ENCODE peak calls at places on chromosome 7, in nine cellular contexts. U, S, O, T, R, L, E, K and P are unnamed samples. For H3K4me1, the result is how much of the 10 kb centered on the place peaks cover.

GRCh38 chr7:112986256-112987031 is 100.2 kb downstream of the GPR85 start:
- DNase-seq in U (no peak), R (no peak), S (no peak), L (no peak), E (no peak), T (peak), O (no peak), K (no peak), P (no peak)

GRCh38 chr7:27723086-27723485 is 16.9 kb upstream of the TAX1BP1 start:
- DNase-seq in T (no peak), U (no peak), K (no peak), L (no peak), O (no peak), E (no peak), S (no peak), R (no peak), P (no peak)

GRCh38 chr7:16044620-16045019 is 358.1 kb upstream of the MEOX2 start:
- DNase-seq in R (no peak), U (no peak), T (no peak), E (no peak), L (no peak), O (no peak), S (no peak), K (no peak), P (no peak)

GRCh38 chr7:140533394-140533872 is 54.1 kb upstream of the MKRN1 start:
- DNase-seq in E (no peak), S (no peak), U (no peak), R (peak), L (peak), K (no peak), T (peak), O (no peak), P (no peak)

GRCh38 chr7:151254851-151255250 is 6.4 kb upstream of the SMARCD3 start:
- DNase-seq in T (no peak), E (no peak), O (no peak), L (peak), R (no peak), U (no peak), S (no peak), K (no peak), P (no peak)

GRCh38 chr7:30263090-30263710 is 21.2 kb upstream of the ZNRF2 start:
- DNase-seq in T (no peak), U (no peak), K (no peak), S (no peak), E (no peak), O (no peak), L (no peak), R (no peak), P (peak)

GRCh38 chr7:39880556-39880955 is 69.5 kb upstream of the CDK13 start:
- DNase-seq in K (no peak), L (no peak), U (no peak), R (no peak), S (no peak), O (no peak), T (peak), E (no peak), P (no peak)

GRCh38 chr7:41656357-41656756 is 46.5 kb downstream of the INHBA start:
- DNase-seq in T (peak), S (no peak), L (no peak), E (no peak), O (no peak), U (no peak), K (no peak), R (no peak), P (no peak)

GRCh38 chr7:132424821-132425739 is 151.2 kb downstream of the PLXNA4 start:
- DNase-seq in R (no peak), L (no peak), U (no peak), E (no peak), O (no peak), K (no peak), S (no peak), T (no peak), P (no peak)

GRCh38 chr7:36082216-36082615 is 70.8 kb upstream of the EEPD1 start:
- DNase-seq in T (no peak), S (no peak), O (no peak), L (no peak), E (no peak), R (no peak), U (no peak), K (peak), P (no peak)

DNA sequence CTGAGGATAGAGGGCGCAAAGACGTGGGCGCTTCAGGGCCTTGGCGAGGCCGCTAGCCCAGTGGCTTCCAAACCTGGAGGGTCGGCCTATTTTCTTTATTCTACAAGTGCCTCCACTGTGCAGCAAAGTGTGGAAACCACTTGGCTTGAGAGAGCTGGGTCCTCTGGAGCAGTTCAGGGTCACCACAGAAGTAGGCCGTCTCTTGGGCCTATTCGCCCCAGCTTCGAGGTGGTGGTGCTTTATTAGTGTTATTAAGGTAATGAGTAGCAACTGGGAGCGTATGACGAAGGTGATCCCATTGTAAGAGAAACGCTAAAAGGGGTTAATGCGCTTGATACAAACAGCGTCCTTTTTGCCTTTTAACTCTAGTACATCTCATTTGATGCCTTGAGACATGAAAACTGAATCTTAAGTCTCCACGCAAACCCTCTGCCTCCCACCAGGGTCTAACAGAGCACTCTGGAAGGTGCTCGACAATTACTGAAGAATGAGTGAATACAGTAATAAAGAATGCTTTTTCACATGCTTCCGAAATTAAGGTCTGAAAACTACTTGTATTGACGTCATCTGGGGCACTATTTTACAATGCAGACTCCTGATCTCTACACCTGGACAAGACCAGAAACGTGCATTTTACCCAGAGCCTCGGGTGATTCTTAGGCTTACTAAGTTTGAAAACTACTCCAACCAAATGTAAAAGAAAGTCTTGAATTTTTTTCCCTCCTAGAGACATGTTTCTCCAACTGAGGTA is 647 bp upstream of the GSAP start:
- DNase-seq in U (no peak), R (peak), L (no peak), E (no peak), S (no peak), O (no peak), T (no peak), K (no peak), P (no peak)
- H3K4me1 ChIP-seq in U (under half), R (under half), L (half or more), E (under half), S (under half), O (under half), T (under half), K (under half), P (under half)

DNA sequence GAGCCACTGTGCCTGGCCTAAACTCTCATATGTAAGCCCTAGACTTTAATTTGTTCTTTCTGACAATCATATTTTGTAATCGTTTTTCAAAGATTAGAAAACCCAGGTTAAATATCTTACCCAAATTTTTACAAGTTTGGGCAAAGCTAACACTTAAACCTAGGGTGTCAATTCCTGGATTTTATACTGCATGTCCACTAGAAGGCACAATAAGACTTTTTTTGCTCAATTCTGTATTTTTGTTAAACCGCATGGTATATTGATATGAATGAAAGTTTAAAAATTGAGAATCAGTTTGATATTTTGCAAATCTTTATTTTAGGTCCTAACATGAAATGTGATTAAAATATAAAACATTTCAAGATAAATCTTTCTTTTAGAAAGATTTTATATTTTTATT is 29.3 kb downstream of the DYNC2I1 start:
- DNase-seq in T (peak), R (no peak), L (no peak), U (no peak), S (no peak), O (no peak), E (no peak), K (no peak), P (no peak)
- TF ChIP-seq CTCF in T (no peak), R (peak), L (peak), U (peak), S (peak), O (peak), E (peak), K (peak), P (peak)

GRCh38 chr7:101162551-101163280 is 2.7 kb downstream of the VGF start:
- DNase-seq in L (no peak), S (no peak), K (peak), E (peak), O (no peak), R (no peak), U (no peak), T (peak), P (peak)

GRCh38 chr7:101159696-101160674 is 5.4 kb downstream of the VGF start:
- DNase-seq in R (no peak), S (no peak), L (no peak), T (no peak), U (no peak), K (no peak), E (no peak), O (no peak), P (no peak)

GRCh38 chr7:101163281-101164070 is 1.9 kb downstream of the VGF start:
- DNase-seq in T (no peak), E (no peak), O (no peak), L (no peak), R (no peak), U (no peak), S (no peak), K (peak), P (peak)

GRCh38 chr7:101160917-101161316 is 4.5 kb downstream of the VGF start:
- DNase-seq in E (no peak), R (no peak), K (no peak), U (no peak), L (no peak), T (no peak), O (no peak), S (no peak), P (no peak)

GRCh38 chr7:101161692-101162461 is 3.5 kb downstream of the VGF start:
- DNase-seq in T (no peak), R (no peak), K (peak), S (no peak), O (no peak), E (no peak), L (no peak), U (no peak), P (no peak)
- H3K4me3 ChIP-seq in T (no peak), R (peak), K (peak), S (no peak), O (no peak), E (no peak), L (no peak), U (no peak), P (peak)

GRCh38 chr7:157355784-157356511 is 19.1 kb downstream of the DNAJB6 start:
- DNase-seq in O (no peak), U (no peak), R (peak), K (no peak), E (no peak), L (no peak), S (no peak), T (no peak), P (peak)

GRCh38 chr7:157359581-157359980 is 22.8 kb downstream of the DNAJB6 start:
- DNase-seq in T (no peak), L (no peak), U (no peak), R (no peak), E (no peak), S (no peak), K (no peak), O (no peak), P (no peak)

GRCh38 chr7:157358753-157359096 is 21.9 kb downstream of the DNAJB6 start:
- DNase-seq in S (no peak), E (no peak), L (no peak), K (no peak), O (no peak), T (no peak), U (no peak), R (no peak), P (no peak)

GRCh38 chr7:157358041-157358752 is 21.4 kb downstream of the DNAJB6 start:
- DNase-seq in S (no peak), U (no peak), T (no peak), O (no peak), L (no peak), E (no peak), K (no peak), R (peak), P (no peak)

DNA sequence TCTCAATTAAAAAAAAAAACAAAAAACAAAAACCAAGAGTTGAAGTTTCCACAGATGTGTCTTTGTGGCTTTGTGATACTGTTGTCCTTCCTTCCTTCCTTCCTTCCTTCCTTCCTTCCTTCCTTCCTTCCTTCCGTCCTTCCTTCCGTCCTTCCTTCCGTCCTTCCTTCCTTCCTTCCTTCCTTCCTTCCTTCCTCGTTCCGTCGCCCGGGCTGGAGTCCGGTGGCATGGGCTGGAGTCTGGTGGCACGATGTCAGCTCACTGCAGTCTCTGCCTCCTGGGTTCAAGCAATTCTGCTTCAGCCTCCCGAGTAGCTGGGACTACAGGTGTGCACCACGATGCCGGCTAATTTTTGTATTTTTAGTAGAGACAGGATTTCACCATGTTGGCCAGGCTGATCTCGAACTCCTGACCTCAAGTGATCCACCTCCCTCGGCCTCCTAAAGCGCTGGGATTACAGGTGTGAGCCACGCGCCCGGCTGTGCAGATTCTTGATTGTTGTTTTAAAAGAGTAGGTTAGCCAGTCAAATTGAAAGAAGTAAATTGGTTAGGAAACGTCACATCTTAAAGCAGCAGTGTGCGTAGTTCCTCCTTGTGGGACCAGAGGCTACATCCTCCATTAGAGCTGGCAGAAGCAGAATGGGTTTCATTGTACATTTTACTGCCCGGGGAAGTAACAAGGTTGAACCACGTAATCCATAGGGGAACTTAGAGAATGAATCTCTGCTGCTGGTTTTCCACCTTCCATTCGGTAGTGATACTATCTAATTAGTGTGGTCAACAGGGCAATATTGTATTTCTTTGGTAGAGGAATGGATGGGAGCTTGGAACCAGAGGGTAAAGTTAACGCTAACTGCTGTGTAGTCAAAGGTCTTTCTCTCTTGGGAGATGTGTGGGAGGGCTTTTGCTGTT is 20.6 kb downstream of the DNAJB6 start:
- DNase-seq in U (no peak), R (no peak), S (no peak), L (no peak), T (no peak), K (no peak), E (no peak), O (no peak), P (no peak)
- H3K4me1 ChIP-seq in U (under half), R (under half), S (under half), L (half or more), T (half or more), K (under half), E (under half), O (under half), P (under half)

DNA sequence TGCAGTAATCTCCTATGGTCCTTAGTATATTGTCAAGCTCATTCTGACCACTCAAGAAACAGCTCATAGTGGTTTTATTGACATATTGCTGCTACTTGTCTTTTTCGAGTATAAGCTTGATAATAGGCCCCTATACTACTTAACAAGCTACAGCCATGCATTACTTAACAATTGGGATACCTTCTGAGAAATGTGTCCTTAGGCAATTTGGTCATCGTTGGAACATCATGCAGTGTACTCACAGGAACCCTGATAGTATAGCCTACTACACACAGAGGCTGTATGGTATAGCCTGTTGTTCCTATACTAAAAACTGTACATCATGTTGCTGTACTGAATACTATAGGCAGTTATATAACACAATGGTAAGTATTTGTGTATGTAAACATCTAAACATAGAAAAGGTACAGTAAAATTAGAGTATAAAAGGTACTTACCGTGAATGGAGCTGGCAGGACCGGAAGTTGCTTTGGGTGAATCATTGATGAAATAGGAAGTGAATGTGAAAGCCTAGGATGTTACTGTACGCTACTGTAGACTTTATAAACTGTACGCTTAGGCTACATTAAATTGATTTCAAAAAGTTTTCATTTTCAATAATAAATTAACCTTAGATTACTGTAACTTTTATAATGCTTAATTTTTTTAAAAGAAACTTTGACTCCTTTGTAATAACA is 160.9 kb downstream of the LRRC4 start:
- DNase-seq in R (no peak), L (no peak), E (no peak), U (no peak), K (no peak), S (no peak), O (no peak), T (no peak), P (no peak)
- TF ChIP-seq CTCF in R (no peak), L (no peak), E (no peak), U (no peak), K (no peak), S (no peak), O (no peak), T (no peak), P (no peak)

GRCh38 chr7:139103057-139103820 is 6.3 kb downstream of the ZC3HAV1 start:
- DNase-seq in T (no peak), U (no peak), R (no peak), O (no peak), L (no peak), S (no peak), K (no peak), E (no peak), P (no peak)

GRCh38 chr7:139109188-139109982 is at the start of gene ZC3HAV1:
- DNase-seq in T (peak), E (peak), R (peak), U (peak), S (peak), K (peak), O (peak), L (peak), P (peak)

GRCh38 chr7:139108256-139109187 is 998 bp downstream of the ZC3HAV1 start:
- DNase-seq in K (peak), S (no peak), T (peak), L (peak), E (peak), U (peak), R (peak), O (no peak), P (peak)

GRCh38 chr7:139106959-139107358 is 2.6 kb downstream of the ZC3HAV1 start:
- DNase-seq in R (no peak), T (no peak), U (no peak), K (no peak), L (no peak), E (no peak), S (no peak), O (no peak), P (no peak)

DNA sequence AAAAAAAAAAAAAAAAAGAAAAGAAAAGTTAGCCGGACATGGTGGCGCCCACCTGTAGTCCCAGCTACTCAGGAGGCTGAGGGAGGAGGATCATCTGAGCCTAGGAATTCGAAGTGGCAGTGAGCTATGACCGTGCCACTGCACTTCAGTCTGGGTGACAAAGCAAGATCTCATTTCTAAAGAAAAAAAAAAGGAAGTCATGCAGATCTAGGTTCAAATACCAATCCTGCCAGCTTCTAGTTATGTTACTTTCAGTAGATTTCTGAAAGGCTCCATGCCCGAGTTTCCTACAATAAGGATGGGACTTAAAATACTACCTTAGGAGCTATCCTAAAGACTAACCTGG is 4.5 kb downstream of the ZC3HAV1 start:
- DNase-seq in O (no peak), L (no peak), T (no peak), U (no peak), K (no peak), S (no peak), R (no peak), E (no peak), P (no peak)
- H3K4me3 ChIP-seq in O (no peak), L (peak), T (no peak), U (no peak), K (no peak), S (peak), R (no peak), E (no peak), P (no peak)